ENCODE peak calls at places on chromosomes 11 and 22, in five cellular contexts. K, A, G, M and Z are unnamed samples. For H3K9me3, the result is how much of the 10 kb centered on the place peaks cover.

GRCh38 chr11:72741429-72741833 is 10.8 kb downstream of the ARAP1 start:
- DNase-seq in G (peak), A (no peak), M (peak), K (no peak), Z (no peak)

GRCh38 chr22:37109242-37109917 is at the start of gene TMPRSS6:
- DNase-seq in A (no peak), G (no peak), K (no peak), M (no peak), Z (no peak)

GRCh38 chr11:60927600-60927999 is 3.3 kb downstream of the TMEM132A start:
- DNase-seq in K (no peak), M (no peak), A (no peak), G (no peak), Z (no peak)

GRCh38 chr11:9001736-9002135 is 2.1 kb downstream of the NRIP3 start:
- DNase-seq in M (no peak), G (peak), A (no peak), K (no peak), Z (peak)

GRCh38 chr11:114942207-114942606 is 263.9 kb downstream of the NXPE2 start:
- DNase-seq in A (no peak), M (no peak), G (peak), K (no peak), Z (no peak)

GRCh38 chr11:4418403-4418802 is 24.9 kb upstream of the TRIM21 start:
- DNase-seq in G (no peak), A (no peak), K (no peak), M (no peak), Z (no peak)

GRCh38 chr11:129292768-129293167 is 82.9 kb upstream of the BARX2 start:
- DNase-seq in M (no peak), K (no peak), G (no peak), A (no peak), Z (no peak)

GRCh38 chr11:114215871-114216803 is 80.1 kb upstream of the NNMT start:
- DNase-seq in G (no peak), K (no peak), A (no peak), M (peak), Z (no peak)

GRCh38 chr11:67056267-67056639 is 394 bp upstream of the RHOD start:
- DNase-seq in K (no peak), M (no peak), G (no peak), A (no peak), Z (no peak)

GRCh38 chr11:2874963-2875362 is 10.6 kb downstream of the CDKN1C start:
- DNase-seq in A (no peak), M (no peak), G (no peak), K (no peak), Z (no peak)

GRCh38 chr11:124518900-124519541 is 24.4 kb downstream of the OR8B12 start:
- DNase-seq in K (no peak), G (peak), A (no peak), M (no peak), Z (no peak)

GRCh38 chr11:112225753-112226061 is 521 bp upstream of the PTS start:
- DNase-seq in G (peak), A (peak), M (no peak), K (no peak), Z (no peak)

GRCh38 chr11:12611352-12611751 is 62.9 kb upstream of the TEAD1 start:
- DNase-seq in M (no peak), K (no peak), A (no peak), G (no peak), Z (no peak)

GRCh38 chr11:88179141-88179540 is 3.9 kb upstream of the RAB38 start:
- DNase-seq in G (peak), K (no peak), A (no peak), M (no peak), Z (no peak)

GRCh38 chr22:39149915-39150847 is 2.3 kb downstream of the CBX7 start:
- DNase-seq in K (no peak), G (no peak), A (peak), M (no peak), Z (no peak)

GRCh38 chr11:128553662-128554392 is 33.5 kb downstream of the ETS1 start:
- DNase-seq in A (no peak), K (no peak), G (no peak), M (peak), Z (no peak)

DNA sequence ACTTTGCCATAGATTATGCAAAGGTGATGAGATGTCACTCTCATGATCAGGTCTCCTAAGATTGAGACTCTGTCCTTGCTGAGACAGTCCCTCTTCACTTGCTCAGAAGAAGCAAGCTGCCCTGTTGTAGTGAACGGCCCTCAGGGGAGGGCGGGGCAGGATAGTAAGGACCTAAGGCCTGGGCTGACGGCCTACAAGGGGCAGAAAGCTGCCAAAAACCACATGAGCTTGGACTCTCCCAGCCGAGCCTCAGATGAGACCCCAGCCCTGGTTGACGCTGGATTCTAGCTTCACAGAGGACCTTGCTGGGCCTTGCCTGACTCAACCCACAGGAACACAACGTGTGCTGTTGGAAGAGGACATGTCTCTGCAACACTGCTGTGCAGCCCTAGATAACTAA is 1182.5 kb downstream of the TBC1D22A start:
- DNase-seq in M (no peak), G (no peak), K (no peak), A (no peak), Z (no peak)
- H3K9me3 ChIP-seq in M (under half), G (under half), K (under half), A (under half), Z (under half)

GRCh38 chr22:49398646-49399045 is 429.0 kb downstream of the BRD1 start:
- DNase-seq in A (no peak), K (no peak), M (no peak), G (no peak), Z (no peak)

GRCh38 chr22:49395617-49396016 is 432.1 kb downstream of the BRD1 start:
- DNase-seq in A (no peak), K (no peak), G (no peak), M (no peak), Z (no peak)

GRCh38 chr22:49400136-49400865 is 427.4 kb downstream of the BRD1 start:
- DNase-seq in M (no peak), A (no peak), G (peak), K (no peak), Z (no peak)

GRCh38 chr22:49396817-49397216 is 430.9 kb downstream of the BRD1 start:
- DNase-seq in G (no peak), A (no peak), M (no peak), K (no peak), Z (no peak)

DNA sequence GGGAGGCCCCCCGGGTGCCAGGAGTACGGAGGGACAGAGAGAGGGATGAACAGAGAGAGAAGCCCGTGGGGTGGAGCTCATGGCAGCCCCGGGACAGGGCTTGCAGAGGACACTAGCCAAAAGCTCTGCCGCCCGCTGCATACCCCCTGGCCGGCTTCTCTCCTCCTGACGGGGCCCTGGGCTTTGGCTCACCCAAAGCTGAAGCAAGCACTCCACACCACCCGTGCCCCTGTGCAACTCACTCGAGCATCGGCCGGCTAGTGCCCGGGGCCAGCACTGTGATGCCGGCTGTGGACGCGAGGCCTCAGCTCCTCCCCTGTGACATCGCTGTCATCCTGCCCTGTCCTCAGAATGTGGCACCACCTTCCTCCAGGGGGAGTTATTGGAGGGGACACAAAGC is 429.6 kb downstream of the BRD1 start:
- DNase-seq in K (no peak), G (no peak), M (no peak), A (no peak), Z (no peak)
- H3K9me3 ChIP-seq in K (under half), G (under half), M (under half), A (under half), Z (under half)

GRCh38 chr22:28548411-28548810 is 131.2 kb downstream of the TTC28 start:
- DNase-seq in M (no peak), G (peak), K (no peak), A (no peak), Z (no peak)
- H3K9me3 ChIP-seq in M (under half), G (under half), K (under half), A (under half), Z (under half)

DNA sequence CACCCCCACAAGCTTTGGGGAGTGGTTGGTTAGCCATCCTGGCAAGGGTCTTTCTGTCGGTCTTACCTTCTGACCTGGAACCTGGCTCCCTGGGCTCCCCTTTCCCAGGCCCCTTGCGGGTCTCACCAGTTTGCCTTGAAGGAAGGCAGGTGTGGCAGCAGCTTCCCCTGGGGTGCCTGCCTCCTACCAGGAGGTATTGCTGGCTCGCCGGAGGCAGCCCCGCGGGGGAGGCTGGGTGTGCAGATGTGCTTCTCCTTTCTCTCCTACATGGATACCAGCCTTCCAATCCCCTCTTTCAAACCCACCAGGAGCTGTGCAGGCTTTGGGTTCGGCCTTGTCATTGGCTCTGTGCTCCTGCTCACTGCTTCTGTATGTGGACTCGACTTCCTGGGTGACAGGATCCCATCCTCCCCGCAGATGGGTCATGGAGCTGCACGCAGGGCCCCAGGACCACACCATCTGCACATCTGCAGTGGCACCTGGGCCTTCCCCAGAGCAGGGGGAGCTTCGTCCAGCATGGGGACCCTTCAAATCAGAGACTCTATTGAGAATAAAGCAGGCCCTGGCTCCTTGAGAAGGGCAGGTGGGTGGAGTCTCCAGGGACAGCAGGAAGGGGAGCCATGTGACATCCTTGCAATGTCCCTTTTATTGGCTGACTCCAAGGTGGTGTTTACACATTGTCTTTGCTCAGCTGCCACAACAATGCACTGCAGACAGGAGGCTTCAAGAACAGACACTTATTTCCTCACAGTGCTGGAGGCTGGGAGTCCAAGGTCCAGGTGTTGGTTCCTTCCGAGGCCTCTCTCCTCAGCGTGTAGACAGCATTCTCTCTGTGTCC is 592.0 kb downstream of the BRD1 start:
- DNase-seq in K (no peak), G (no peak), A (no peak), M (no peak), Z (no peak)
- H3K9me3 ChIP-seq in K (under half), G (under half), A (under half), M (under half), Z (under half)

DNA sequence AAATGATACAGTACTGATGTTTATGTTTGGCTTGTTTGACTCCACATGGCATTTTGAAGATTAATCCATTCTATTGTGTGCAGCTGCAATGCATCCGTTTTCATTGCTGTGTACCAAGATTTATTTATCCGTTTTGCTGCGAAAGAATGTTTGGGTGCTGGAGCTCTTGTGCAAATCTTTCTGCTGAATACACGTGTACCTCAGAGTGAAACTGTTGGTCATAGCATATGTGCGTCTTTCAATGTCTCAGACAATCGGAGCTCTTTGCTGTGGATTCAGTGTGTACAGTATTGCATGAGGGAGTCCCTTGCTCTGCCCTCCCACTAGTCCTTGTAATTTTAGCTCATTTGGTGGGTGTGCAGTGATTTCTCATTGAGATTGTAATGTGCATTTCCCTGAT is 545.4 kb downstream of the TBC1D22A start:
- DNase-seq in M (no peak), K (no peak), A (no peak), G (no peak), Z (no peak)
- H3K9me3 ChIP-seq in M (under half), K (under half), A (under half), G (under half), Z (under half)

GRCh38 chr11:81203876-81204275 is 1529.8 kb downstream of the FAM181B start:
- DNase-seq in K (no peak), A (no peak), G (no peak), M (no peak), Z (no peak)

GRCh38 chr11:81211050-81211449 is 1522.6 kb downstream of the FAM181B start:
- DNase-seq in A (no peak), K (no peak), G (no peak), M (no peak), Z (no peak)

GRCh38 chr11:81207421-81208054 is 1526.1 kb downstream of the FAM181B start:
- DNase-seq in G (no peak), A (no peak), K (peak), M (no peak), Z (no peak)
- H3K9me3 ChIP-seq in G (under half), A (under half), K (under half), M (under half), Z (under half)

GRCh38 chr22:47299211-47299878 is 536.9 kb downstream of the TBC1D22A start:
- DNase-seq in M (no peak), K (no peak), A (no peak), G (no peak), Z (no peak)
- H3K9me3 ChIP-seq in M (under half), K (under half), A (under half), G (under half), Z (under half)

GRCh38 chr11:110527146-110527545 is 97.4 kb downstream of the FDX1 start:
- DNase-seq in A (no peak), K (no peak), M (no peak), G (peak), Z (no peak)
- H3K9me3 ChIP-seq in A (under half), K (under half), M (under half), G (under half), Z (under half)

GRCh38 chr11:32082346-32082986 is 8.4 kb upstream of the RCN1 start:
- DNase-seq in K (no peak), G (no peak), A (no peak), M (no peak), Z (no peak)
- H3K9me3 ChIP-seq in K (under half), G (under half), A (under half), M (under half), Z (under half)

GRCh38 chr11:556857-557256 is 3.7 kb downstream of the LMNTD2 start:
- DNase-seq in G (no peak), M (peak), A (no peak), K (no peak), Z (no peak)
- H3K9me3 ChIP-seq in G (under half), M (under half), A (under half), K (under half), Z (under half)